ENCODE peak calls at places on chromosomes 3 and 15, in seven cellular contexts. U, X, P, H, T, V and Y are unnamed samples.

GRCh38 chr15:74816624-74817369 is 4.2 kb downstream of the LMAN1L start:
- DNase-seq in U (no peak), X (no peak), P (peak), H (no peak), T (no peak), V (no peak), Y (no peak)

GRCh38 chr15:91302588-91303439 is 202.8 kb downstream of the SV2B start:
- DNase-seq in U (no peak), X (peak), P (peak), H (peak), T (peak), V (no peak), Y (no peak)

GRCh38 chr3:24299801-24300626 is 194.6 kb downstream of the THRB start:
- DNase-seq in U (no peak), X (peak), P (no peak), H (peak), T (peak), V (no peak), Y (no peak)

GRCh38 chr3:131053021-131053420 is 26.3 kb downstream of the NEK11 start:
- DNase-seq in U (no peak), X (peak), P (no peak), H (no peak), T (peak), V (no peak), Y (no peak)

GRCh38 chr3:184361932-184362667 is 590 bp downstream of the POLR2H start:
- DNase-seq in U (peak), X (peak), P (peak), H (peak), T (peak), V (peak), Y (no peak)

GRCh38 chr15:84915011-84915958 is 30.8 kb downstream of the SLC28A1 start:
- DNase-seq in U (peak), X (peak), P (peak), H (peak), T (peak), V (no peak), Y (peak)

GRCh38 chr3:195907730-195908438 is 467 bp downstream of the TNK2 start:
- DNase-seq in U (no peak), X (peak), P (peak), H (peak), T (no peak), V (peak), Y (no peak)

GRCh38 chr15:99504823-99505551 is 60.8 kb upstream of the MEF2A start:
- DNase-seq in U (no peak), X (peak), P (no peak), H (no peak), T (peak), V (no peak), Y (no peak)

GRCh38 chr3:179907784-179908482 is 128.8 kb downstream of the PEX5L start:
- DNase-seq in U (no peak), X (no peak), P (no peak), H (no peak), T (no peak), V (no peak), Y (no peak)

GRCh38 chr3:123244128-123244527 is 42.4 kb downstream of the SEC22A start:
- DNase-seq in U (no peak), X (no peak), P (no peak), H (peak), T (no peak), V (no peak), Y (no peak)

GRCh38 chr3:60954049-60954448 is 297.2 kb downstream of the FHIT start:
- DNase-seq in U (no peak), X (no peak), P (no peak), H (no peak), T (no peak), V (no peak), Y (no peak)

GRCh38 chr15:48928877-48929538 is 34.7 kb downstream of the SHC4 start:
- DNase-seq in U (no peak), X (no peak), P (no peak), H (no peak), T (no peak), V (no peak), Y (no peak)

GRCh38 chr15:69921626-69922624 is 175.8 kb downstream of the TLE3 start:
- DNase-seq in U (no peak), X (no peak), P (no peak), H (no peak), T (no peak), V (peak), Y (no peak)
- TF ChIP-seq CTCF in U (no peak), X (no peak), P (no peak), H (no peak), T (no peak), V (no peak), Y (no peak)

GRCh38 chr3:13528217-13528801 is 20.6 kb upstream of the FBLN2 start:
- DNase-seq in U (peak), X (peak), P (no peak), H (no peak), T (peak), V (no peak), Y (no peak)
- TF ChIP-seq CTCF in U (peak), X (peak), P (no peak), H (peak), T (peak), V (no peak), Y (peak)

GRCh38 chr15:68414591-68414990 is 17.4 kb downstream of the ITGA11 start:
- DNase-seq in U (no peak), X (no peak), P (no peak), H (no peak), T (no peak), V (peak), Y (no peak)

GRCh38 chr15:68412218-68412617 is 19.7 kb downstream of the ITGA11 start:
- DNase-seq in U (no peak), X (no peak), P (no peak), H (no peak), T (no peak), V (no peak), Y (no peak)

GRCh38 chr15:68411735-68412134 is 20.2 kb downstream of the ITGA11 start:
- DNase-seq in U (no peak), X (no peak), P (no peak), H (no peak), T (no peak), V (peak), Y (no peak)

GRCh38 chr15:68415061-68415460 is 16.9 kb downstream of the ITGA11 start:
- DNase-seq in U (no peak), X (no peak), P (no peak), H (no peak), T (no peak), V (peak), Y (no peak)

DNA sequence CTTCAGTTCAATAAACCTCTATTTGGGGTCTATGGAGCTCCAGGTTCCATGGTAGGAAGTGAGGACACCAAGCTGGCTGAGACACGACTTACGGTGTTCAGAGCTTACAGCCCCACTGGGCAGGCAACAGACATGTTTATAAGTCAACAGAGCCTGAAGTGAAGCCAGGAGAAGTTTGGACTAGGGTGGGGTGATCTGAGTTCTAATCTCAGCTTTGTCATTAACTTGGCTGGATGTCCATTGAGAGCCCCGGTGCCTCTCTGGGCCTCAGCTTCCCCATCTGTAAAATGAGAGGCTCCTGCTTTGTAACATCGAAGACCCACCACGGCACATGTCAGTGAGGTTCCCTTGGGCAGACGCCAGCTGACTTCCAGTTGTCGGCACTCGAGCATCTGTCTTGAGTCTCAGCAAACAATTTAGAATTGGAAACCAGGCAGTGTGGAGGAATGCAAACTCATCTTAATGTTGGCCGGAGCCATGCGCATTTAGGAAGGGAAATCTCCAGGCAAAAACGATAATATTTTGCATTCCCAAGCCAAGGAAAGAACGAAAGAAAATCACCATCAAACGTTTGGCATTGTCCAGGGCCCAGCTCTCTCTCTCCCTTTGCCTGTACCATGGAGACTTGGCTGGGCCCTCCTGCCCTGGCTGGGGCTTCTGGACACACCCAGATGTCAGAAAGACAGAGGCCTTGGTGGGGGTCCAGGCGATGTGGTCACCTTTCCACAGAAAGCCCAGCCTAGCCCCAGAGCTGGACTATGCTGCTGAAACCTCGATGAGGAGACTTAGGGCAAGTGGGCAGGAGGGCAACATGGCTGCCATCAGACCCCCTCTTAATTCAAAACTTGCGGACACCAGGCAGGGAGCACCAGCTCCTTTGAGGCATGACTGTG is 18.4 kb downstream of the ITGA11 start:
- DNase-seq in U (no peak), X (no peak), P (no peak), H (no peak), T (no peak), V (no peak), Y (no peak)
- TF ChIP-seq CTCF in U (no peak), X (no peak), P (no peak), H (no peak), T (no peak), V (no peak), Y (no peak)

GRCh38 chr3:66299893-66300292 is 79.1 kb downstream of the SLC25A26 start:
- DNase-seq in U (no peak), X (no peak), P (no peak), H (no peak), T (peak), V (no peak), Y (no peak)

GRCh38 chr3:66298591-66298990 is 77.8 kb downstream of the SLC25A26 start:
- DNase-seq in U (no peak), X (no peak), P (no peak), H (no peak), T (no peak), V (no peak), Y (no peak)

GRCh38 chr3:66302288-66302687 is 81.5 kb downstream of the SLC25A26 start:
- DNase-seq in U (no peak), X (no peak), P (no peak), H (no peak), T (no peak), V (no peak), Y (no peak)

GRCh38 chr3:66297917-66298316 is 77.1 kb downstream of the SLC25A26 start:
- DNase-seq in U (no peak), X (peak), P (no peak), H (no peak), T (peak), V (no peak), Y (no peak)

GRCh38 chr3:66297260-66297863 is 76.6 kb downstream of the SLC25A26 start:
- DNase-seq in U (no peak), X (peak), P (no peak), H (no peak), T (peak), V (no peak), Y (no peak)
- TF ChIP-seq CTCF in U (no peak), X (no peak), P (no peak), H (no peak), T (no peak), V (no peak), Y (no peak)

DNA sequence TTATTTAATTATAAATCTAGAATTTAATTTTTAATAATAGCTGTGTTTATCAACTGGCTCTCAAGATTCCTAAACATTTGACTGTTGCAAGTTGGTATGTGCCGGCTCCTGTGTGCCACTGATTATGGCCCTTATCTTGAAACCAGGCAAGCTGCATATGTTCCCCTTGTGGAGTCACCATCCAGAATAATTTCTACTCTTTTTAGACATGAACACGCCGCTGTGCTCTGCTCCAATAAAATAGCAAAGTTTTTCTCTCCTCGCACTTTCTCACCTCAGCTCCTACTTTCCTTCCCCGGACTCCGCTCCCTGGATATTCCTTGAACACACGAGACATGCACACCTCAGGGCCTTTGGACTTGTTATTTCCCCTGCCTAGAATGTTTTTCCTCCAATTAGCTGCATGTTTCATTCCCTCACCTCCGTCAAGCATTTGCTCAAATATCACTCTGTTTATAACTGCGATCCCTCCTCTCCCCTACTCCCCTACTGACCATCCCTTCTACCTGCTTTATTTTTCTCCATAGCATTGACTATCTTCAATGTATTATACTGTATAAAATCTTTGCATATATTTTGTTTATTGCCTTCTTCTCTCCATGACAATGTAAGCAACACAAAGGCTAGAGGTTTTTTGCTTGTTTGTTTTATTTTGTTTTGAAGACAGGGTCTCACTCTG is 26.1 kb upstream of the ERICH6 start:
- DNase-seq in U (no peak), X (no peak), P (no peak), H (no peak), T (no peak), V (no peak), Y (no peak)
- TF ChIP-seq CTCF in U (no peak), X (no peak), P (no peak), H (no peak), T (no peak), V (no peak), Y (no peak)

GRCh38 chr15:38726187-38726586 is 161.6 kb upstream of the RASGRP1 start:
- DNase-seq in U (no peak), X (no peak), P (no peak), H (no peak), T (no peak), V (no peak), Y (no peak)

GRCh38 chr15:38721549-38721948 is 156.9 kb upstream of the RASGRP1 start:
- DNase-seq in U (no peak), X (no peak), P (no peak), H (no peak), T (no peak), V (no peak), Y (no peak)

DNA sequence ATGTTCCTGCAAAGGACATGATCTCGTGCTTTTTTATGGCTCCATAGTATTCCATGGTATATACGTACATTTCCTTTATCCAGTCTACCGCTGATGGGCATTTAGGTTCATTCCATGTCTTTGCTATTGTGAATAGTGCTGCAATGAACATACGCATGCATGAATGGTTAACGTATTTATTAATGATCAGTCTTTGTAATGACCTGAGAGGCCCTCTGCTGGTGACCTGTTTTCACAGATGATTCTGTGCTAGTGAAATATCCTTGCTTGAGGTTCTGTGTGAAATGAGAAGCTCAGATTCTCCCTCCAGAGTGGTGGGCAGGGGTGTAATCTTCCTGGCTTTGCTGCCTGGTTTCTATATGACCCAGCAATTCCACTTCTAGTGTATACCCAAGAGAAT is 160.2 kb upstream of the RASGRP1 start:
- DNase-seq in U (no peak), X (no peak), P (no peak), H (no peak), T (peak), V (no peak), Y (no peak)
- TF ChIP-seq CTCF in U (no peak), X (no peak), P (no peak), H (no peak), T (peak), V (no peak), Y (no peak)

DNA sequence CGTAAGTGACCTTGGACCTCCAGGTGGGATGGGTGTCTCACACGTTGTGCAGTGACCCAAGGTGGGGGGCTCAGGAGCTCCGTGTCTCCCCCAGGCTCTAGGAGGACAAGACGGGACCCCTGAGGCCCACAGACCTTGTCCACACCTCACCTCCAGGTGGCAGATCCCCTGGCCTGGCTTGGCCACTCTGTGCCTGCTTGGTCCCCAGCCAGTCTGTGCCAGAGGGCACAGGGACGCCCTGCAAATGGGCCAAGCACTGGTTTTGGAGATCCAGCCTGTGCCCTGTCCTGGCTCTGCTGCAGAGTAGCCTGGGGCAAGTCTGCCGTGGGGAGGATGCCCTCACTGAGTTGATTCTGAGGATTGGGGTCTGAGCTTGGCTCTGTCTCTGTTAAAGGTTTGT is 14.0 kb downstream of the SLC6A6 start:
- DNase-seq in U (no peak), X (no peak), P (no peak), H (no peak), T (no peak), V (no peak), Y (no peak)
- TF ChIP-seq CTCF in U (no peak), X (no peak), P (no peak), H (no peak), T (no peak), V (no peak), Y (no peak)